ENCODE peak calls at places on chromosome 3, in four cellular contexts. I, W, T and E are unnamed samples. For H3K36me3, the result is how much of the 10 kb centered on the place peaks cover.

GRCh38 chr3:40583691-40584090 is 58.9 kb downstream of the ZNF621 start:
- DNase-seq in I (no peak), W (no peak), T (no peak), E (no peak)

GRCh38 chr3:123547881-123548534 is 36.8 kb downstream of the HACD2 start:
- DNase-seq in I (no peak), W (peak), T (no peak), E (no peak)

GRCh38 chr3:80355144-80355543 is 587.3 kb upstream of the ROBO1 start:
- DNase-seq in I (no peak), W (no peak), T (no peak), E (no peak)

GRCh38 chr3:116444819-116445290 is 432 bp downstream of the LSAMP start:
- DNase-seq in I (no peak), W (no peak), T (no peak), E (no peak)

GRCh38 chr3:194867270-194867983 is 181.7 kb downstream of the FAM43A start:
- DNase-seq in I (no peak), W (peak), T (no peak), E (no peak)

GRCh38 chr3:38554127-38554827 is 58.1 kb downstream of the EXOG start:
- DNase-seq in I (peak), W (no peak), T (no peak), E (no peak)

GRCh38 chr3:18538463-18538862 is 113.3 kb upstream of the SATB1 start:
- DNase-seq in I (no peak), W (no peak), T (no peak), E (no peak)

GRCh38 chr3:88150371-88150770 is 612 bp downstream of the C3orf38 start:
- DNase-seq in I (no peak), W (no peak), T (no peak), E (no peak)

GRCh38 chr3:14246414-14246813 is 67.8 kb downstream of the LSM3 start:
- DNase-seq in I (no peak), W (no peak), T (no peak), E (no peak)

GRCh38 chr3:159928071-159928491 is 60.6 kb upstream of the IL12A start:
- DNase-seq in I (no peak), W (no peak), T (no peak), E (no peak)

GRCh38 chr3:102181202-102181920 is 253.5 kb upstream of the ZPLD1 start:
- DNase-seq in I (no peak), W (no peak), T (no peak), E (no peak)

GRCh38 chr3:161175506-161175905 is 45.6 kb upstream of the NMD3 start:
- DNase-seq in I (no peak), W (no peak), T (no peak), E (no peak)

GRCh38 chr3:51398595-51399310 is 7.7 kb downstream of the RBM15B start:
- DNase-seq in I (no peak), W (no peak), T (no peak), E (no peak)

GRCh38 chr3:157248590-157249425 is 88.9 kb upstream of the CCNL1 start:
- DNase-seq in I (no peak), W (peak), T (no peak), E (no peak)

GRCh38 chr3:128133273-128133883 is 9.8 kb upstream of the RUVBL1 start:
- DNase-seq in I (no peak), W (no peak), T (no peak), E (no peak)

GRCh38 chr3:66819993-66820501 is 178.1 kb upstream of the KBTBD8 start:
- DNase-seq in I (no peak), W (no peak), T (no peak), E (no peak)

GRCh38 chr3:126465928-126466564 is 9.6 kb downstream of the ZXDC start:
- DNase-seq in I (peak), W (peak), T (no peak), E (peak)

GRCh38 chr3:122992628-122993570 is 34.7 kb downstream of the SEMA5B start:
- DNase-seq in I (peak), W (no peak), T (no peak), E (no peak)

GRCh38 chr3:94234177-94234788 is 171.4 kb downstream of the NSUN3 start:
- DNase-seq in I (no peak), W (no peak), T (no peak), E (no peak)

GRCh38 chr3:186965141-186965879 is 35.0 kb downstream of the ST6GAL1 start:
- DNase-seq in I (no peak), W (no peak), T (no peak), E (no peak)

DNA sequence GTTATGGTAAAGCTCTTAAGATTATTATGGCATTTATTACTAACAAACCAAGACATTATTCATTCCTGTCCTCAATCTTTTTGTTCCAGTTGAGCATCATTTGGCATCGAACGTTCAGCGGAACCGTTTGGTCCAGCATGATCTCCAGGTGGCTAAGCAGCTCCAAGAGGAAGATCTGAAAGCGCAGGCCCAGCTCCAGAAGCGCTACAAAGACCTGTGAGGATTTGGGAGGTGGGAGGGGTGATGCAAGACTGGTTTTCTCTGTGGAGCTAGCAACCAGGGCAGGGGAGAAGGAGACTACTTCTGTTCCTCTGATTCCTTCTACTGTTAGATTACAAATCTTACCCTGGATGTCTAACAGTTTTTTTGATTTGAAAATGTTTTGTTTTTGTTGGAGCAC is 27.6 kb upstream of the UTS2B start:
- DNase-seq in I (no peak), W (no peak), T (no peak), E (no peak)
- H3K36me3 ChIP-seq in I (under half), W (half or more), T (under half), E (under half)

DNA sequence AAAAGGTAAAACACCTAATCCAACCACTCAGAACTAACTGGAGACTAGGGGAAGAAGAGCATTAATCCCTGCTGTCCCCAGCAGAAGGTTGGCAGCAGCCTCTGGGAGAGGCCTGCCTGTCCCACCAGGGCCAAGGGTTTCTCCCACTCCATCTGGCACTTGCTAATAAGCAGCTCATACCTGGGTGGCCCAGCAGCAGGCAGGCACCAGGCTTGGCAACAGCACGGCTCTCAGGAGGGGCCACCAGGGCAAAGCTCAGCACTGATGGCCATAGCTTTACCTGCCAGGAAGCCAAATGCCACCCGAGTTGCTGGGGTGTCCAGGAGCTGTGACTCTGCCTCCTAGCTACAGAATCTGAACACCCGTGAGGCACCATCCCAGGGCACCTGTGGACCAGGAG is 58.3 kb downstream of the BOC start:
- DNase-seq in I (no peak), W (no peak), T (no peak), E (no peak)
- H3K36me3 ChIP-seq in I (under half), W (half or more), T (under half), E (under half)

GRCh38 chr3:133620066-133620784 is 41.5 kb downstream of the TOPBP1 start:
- DNase-seq in I (no peak), W (no peak), T (no peak), E (no peak)
- H3K36me3 ChIP-seq in I (under half), W (half or more), T (under half), E (half or more)

GRCh38 chr3:12584091-12584490 is 27.2 kb downstream of the MKRN2 start:
- DNase-seq in I (no peak), W (no peak), T (no peak), E (no peak)
- H3K36me3 ChIP-seq in I (under half), W (half or more), T (under half), E (half or more)

GRCh38 chr3:138066972-138067371 is 48.4 kb downstream of the DZIP1L start:
- DNase-seq in I (no peak), W (no peak), T (no peak), E (no peak)

GRCh38 chr3:138066383-138066782 is 49.0 kb downstream of the DZIP1L start:
- DNase-seq in I (no peak), W (no peak), T (no peak), E (no peak)

GRCh38 chr3:138068046-138068445 is 47.4 kb downstream of the DZIP1L start:
- DNase-seq in I (no peak), W (no peak), T (no peak), E (no peak)

GRCh38 chr3:138070006-138070405 is 45.4 kb downstream of the DZIP1L start:
- DNase-seq in I (no peak), W (no peak), T (no peak), E (no peak)

GRCh38 chr3:138068579-138069174 is 46.7 kb downstream of the DZIP1L start:
- DNase-seq in I (peak), W (peak), T (peak), E (no peak)
- H3K36me3 ChIP-seq in I (under half), W (half or more), T (under half), E (under half)